ENCODE peak calls at places on chromosomes 13 and 19, in four cellular contexts. One of them, this sample, is unnamed.

GRCh38 chr13:42740753-42741152 is 40.6 kb upstream of the FAM216B start:
- DNase-seq in GM12878: no peak
- DNase-seq in IMR-90: no peak
- DNase-seq in K562: peak
- DNase-seq in this sample: peak

GRCh38 chr13:24038846-24039330 is 121.6 kb upstream of the SPATA13 start:
- DNase-seq in IMR-90: peak
- DNase-seq in K562: no peak
- DNase-seq in GM12878: no peak
- DNase-seq in this sample: no peak

GRCh38 chr19:12834976-12835757 is 788 bp upstream of the RTBDN start:
- DNase-seq in GM12878: no peak
- DNase-seq in K562: peak
- DNase-seq in IMR-90: no peak
- DNase-seq in this sample: no peak

GRCh38 chr13:114015111-114015551 is 41.3 kb upstream of the C13orf46 start:
- DNase-seq in GM12878: no peak
- DNase-seq in K562: no peak
- DNase-seq in IMR-90: no peak
- DNase-seq in this sample: no peak

GRCh38 chr19:52028027-52028779 is at the start of gene ZNF614:
- DNase-seq in IMR-90: peak
- DNase-seq in GM12878: peak
- DNase-seq in K562: peak
- DNase-seq in this sample: peak

GRCh38 chr13:99087954-99088491 is 110.2 kb upstream of the DOCK9 start:
- DNase-seq in K562: no peak
- DNase-seq in GM12878: no peak
- DNase-seq in IMR-90: no peak
- DNase-seq in this sample: no peak

GRCh38 chr19:56350416-56351045 is 35.9 kb upstream of the ZSCAN5A start:
- DNase-seq in IMR-90: peak
- DNase-seq in GM12878: peak
- DNase-seq in K562: peak
- DNase-seq in this sample: peak

GRCh38 chr13:75256922-75257321 is 225.0 kb downstream of the TBC1D4 start:
- DNase-seq in GM12878: no peak
- DNase-seq in IMR-90: no peak
- DNase-seq in K562: no peak
- DNase-seq in this sample: no peak

GRCh38 chr13:39226359-39226758 is 188.1 kb downstream of the NHLRC3 start:
- DNase-seq in K562: no peak
- DNase-seq in IMR-90: no peak
- DNase-seq in GM12878: no peak
- DNase-seq in this sample: no peak

GRCh38 chr19:9565900-9566705 is 18.2 kb downstream of the ZNF121 start:
- DNase-seq in IMR-90: peak
- DNase-seq in GM12878: no peak
- DNase-seq in K562: no peak
- DNase-seq in this sample: no peak

GRCh38 chr13:110551284-110551683 is 10.2 kb downstream of the RAB20 start:
- DNase-seq in IMR-90: no peak
- DNase-seq in K562: no peak
- DNase-seq in GM12878: no peak
- DNase-seq in this sample: no peak

GRCh38 chr19:17757125-17757524 is 5.8 kb downstream of the FCHO1 start:
- DNase-seq in IMR-90: peak
- DNase-seq in GM12878: no peak
- DNase-seq in K562: no peak
- DNase-seq in this sample: peak

GRCh38 chr13:112445411-112446271 is 69.5 kb downstream of the SPACA7 start:
- DNase-seq in K562: no peak
- DNase-seq in IMR-90: no peak
- DNase-seq in GM12878: no peak
- DNase-seq in this sample: no peak
- TF ChIP-seq FOS in K562: no peak
- TF ChIP-seq FOS in IMR-90: no peak
- TF ChIP-seq FOS in GM12878: no peak
- TF ChIP-seq FOS in this sample: no peak

DNA sequence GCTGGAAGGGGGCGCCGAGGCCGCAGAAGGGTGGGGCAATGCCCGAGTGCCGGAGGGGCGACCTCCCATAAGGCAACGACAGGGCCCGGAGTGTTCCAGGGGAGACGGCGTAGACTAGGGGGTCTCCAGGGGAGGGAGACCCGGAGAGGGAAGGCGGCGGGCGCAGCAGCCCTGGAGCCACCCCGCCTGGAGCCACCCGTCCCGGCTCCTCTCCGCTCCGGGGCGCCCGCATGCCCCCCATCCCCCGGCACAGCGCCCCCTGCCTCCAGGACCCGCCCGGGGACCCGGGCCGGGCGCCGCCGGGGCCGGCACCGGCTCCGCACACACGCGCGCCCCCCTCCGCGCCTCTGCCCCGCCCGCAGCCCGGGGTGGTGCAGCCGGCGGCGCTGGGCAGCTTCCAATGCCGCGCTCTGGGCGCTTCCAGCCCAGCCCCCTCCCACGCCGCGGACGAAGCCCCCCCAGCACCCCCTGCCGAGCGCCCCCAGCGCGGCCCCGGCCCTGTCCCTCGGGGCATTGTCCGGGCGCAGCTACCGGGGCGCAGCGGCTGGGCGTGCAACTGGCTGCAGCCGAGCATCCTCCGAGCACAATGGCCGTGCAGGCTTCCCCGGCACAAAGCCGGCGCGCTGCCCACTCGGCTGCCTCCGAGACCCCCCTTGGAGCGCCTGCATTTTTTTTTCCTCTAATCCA is 519 bp downstream of the PTPRS start:
- DNase-seq in K562: peak
- DNase-seq in GM12878: no peak
- DNase-seq in IMR-90: no peak
- DNase-seq in this sample: peak
- TF ChIP-seq FOS in K562: no peak
- TF ChIP-seq FOS in GM12878: no peak
- TF ChIP-seq FOS in IMR-90: no peak
- TF ChIP-seq FOS in this sample: no peak

DNA sequence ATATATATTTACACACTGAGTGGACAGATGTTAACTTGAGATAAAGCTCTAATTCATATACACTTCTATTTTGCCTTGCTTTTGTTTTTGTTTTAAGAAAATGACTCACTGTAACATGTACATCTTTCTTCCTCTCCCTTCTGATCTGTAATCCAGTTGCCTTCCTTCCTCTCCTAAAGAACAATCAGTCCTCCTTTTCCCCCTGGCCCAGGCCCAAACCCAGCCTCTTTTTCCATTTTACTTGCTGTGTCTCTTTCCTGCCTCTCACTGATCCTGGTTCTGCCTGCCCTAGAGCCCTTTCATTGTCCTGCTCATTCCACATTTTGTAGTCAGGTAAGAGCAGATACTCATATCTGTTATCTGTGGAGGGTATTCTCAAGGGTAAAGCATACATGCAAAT is 50.8 kb downstream of the ZAR1L start:
- DNase-seq in IMR-90: peak
- DNase-seq in K562: no peak
- DNase-seq in GM12878: no peak
- DNase-seq in this sample: peak
- TF ChIP-seq FOS in IMR-90: no peak
- TF ChIP-seq FOS in K562: no peak
- TF ChIP-seq FOS in GM12878: no peak
- TF ChIP-seq FOS in this sample: peak

DNA sequence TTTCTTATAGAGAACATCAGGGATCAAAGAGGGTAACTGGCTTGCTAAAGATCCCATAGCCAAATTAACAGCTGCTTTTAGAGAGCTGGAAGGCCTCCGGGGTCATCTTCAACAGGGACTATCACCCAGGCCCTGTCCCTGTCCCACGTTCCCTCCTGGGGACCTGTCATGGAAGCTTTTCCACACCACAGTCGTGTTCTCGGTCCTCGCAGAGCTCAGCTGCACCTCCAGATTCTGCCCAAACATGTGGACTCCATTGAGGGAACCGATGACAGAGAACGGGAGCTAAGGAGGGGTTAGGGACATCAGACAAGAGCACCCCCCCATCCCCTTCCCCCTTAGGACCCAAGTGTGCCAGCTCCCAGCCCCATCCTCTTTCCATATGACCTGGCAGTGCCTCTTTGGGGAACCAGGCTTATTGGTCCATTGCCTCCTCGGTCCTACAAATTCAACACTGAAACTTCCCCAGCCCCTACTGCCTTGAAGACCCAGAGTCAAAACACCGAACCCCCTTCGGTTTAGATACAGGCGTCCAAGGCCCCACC is 568 bp downstream of the FUZ start:
- DNase-seq in GM12878: no peak
- DNase-seq in K562: no peak
- DNase-seq in IMR-90: no peak
- DNase-seq in this sample: no peak
- TF ChIP-seq FOS in GM12878: no peak
- TF ChIP-seq FOS in K562: no peak
- TF ChIP-seq FOS in IMR-90: no peak
- TF ChIP-seq FOS in this sample: no peak

DNA sequence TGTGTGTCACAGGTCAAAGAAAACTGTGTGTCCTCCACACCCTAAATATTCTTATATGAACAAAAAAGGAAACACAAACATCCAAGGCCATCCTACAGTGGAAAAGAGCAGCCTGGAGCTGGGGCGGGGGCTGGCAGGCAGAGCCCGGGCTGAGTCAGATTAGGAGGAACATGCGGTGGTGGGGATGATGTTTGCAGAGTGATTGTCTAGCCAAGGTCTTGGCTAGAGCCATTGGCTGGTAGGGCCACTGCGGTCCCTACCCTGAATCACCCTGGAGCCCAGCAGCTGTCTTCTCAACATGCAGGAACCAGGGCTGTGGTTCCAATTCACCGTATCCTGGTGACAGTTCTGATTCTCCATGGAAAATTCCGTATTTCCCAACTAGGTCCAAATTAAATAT is 439.5 kb downstream of the FGF9 start:
- DNase-seq in K562: no peak
- DNase-seq in GM12878: no peak
- DNase-seq in IMR-90: no peak
- DNase-seq in this sample: no peak
- TF ChIP-seq FOS in K562: no peak
- TF ChIP-seq FOS in GM12878: no peak
- TF ChIP-seq FOS in IMR-90: no peak
- TF ChIP-seq FOS in this sample: no peak

DNA sequence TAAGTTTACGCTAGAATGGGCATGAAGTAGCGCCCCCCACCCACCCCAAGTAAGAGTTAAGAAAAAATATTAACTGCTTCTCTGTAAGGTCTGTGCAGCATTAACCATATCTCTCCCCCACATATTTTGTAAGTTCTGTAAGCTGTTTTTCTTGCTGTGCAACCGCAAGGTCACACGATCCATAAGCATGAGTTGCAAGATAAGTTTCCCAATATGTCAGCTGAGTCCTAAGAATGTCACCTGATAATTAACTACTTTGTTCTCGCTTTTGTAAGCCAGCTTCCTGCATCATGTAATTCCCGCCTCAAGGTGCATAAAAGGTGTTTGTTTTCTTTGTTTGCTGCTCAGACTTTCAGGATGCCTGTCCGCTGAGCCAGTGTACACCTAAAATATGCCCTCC is 187.0 kb downstream of the MYO16 start:
- DNase-seq in K562: peak
- DNase-seq in GM12878: no peak
- DNase-seq in IMR-90: no peak
- DNase-seq in this sample: no peak
- TF ChIP-seq FOS in K562: no peak
- TF ChIP-seq FOS in GM12878: no peak
- TF ChIP-seq FOS in IMR-90: no peak
- TF ChIP-seq FOS in this sample: no peak

GRCh38 chr19:44303976-44304568 is 753 bp downstream of the ZNF235 start:
- DNase-seq in IMR-90: peak
- DNase-seq in K562: peak
- DNase-seq in GM12878: no peak
- DNase-seq in this sample: no peak
- TF ChIP-seq FOS in IMR-90: no peak
- TF ChIP-seq FOS in K562: no peak
- TF ChIP-seq FOS in GM12878: no peak
- TF ChIP-seq FOS in this sample: no peak

DNA sequence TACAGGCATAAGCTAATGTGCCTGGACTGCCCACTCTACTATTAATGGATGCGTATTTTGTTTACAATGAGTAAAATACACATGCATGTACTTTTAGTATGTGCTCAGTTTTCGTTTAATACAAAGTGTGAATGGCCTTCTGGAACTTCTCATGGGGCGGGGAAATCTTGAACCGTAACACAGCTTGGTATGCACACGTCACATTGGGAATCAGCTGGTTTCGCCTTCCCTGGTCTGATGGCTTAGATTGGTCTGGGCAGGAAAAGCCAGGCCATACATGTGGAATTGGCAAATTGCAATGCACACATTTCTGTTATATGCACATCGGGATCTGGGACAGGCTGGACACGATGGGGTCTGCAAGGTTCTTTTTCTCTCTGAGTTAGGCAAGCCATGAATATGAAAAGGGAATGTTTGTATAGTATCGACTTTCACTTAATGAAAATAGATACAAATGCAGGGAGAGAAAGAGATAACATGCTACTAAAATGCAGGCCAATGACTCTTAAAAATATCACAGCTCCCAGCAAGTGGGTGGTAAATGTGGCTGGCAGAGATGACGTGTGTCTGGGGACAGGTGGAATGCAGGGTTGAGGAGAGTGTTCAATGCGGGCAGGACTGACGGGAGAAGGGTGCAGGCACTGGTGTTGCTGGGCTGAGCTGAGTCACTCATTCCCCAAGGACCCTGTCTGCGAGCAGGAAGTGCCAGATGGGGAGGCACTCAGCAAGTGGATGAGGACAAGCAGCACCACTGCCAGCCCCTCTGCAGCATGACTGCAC is 203.9 kb upstream of the GPR12 start:
- DNase-seq in IMR-90: peak
- DNase-seq in GM12878: no peak
- DNase-seq in K562: no peak
- DNase-seq in this sample: no peak
- TF ChIP-seq FOS in IMR-90: no peak
- TF ChIP-seq FOS in GM12878: no peak
- TF ChIP-seq FOS in K562: no peak
- TF ChIP-seq FOS in this sample: no peak